ENCODE peak calls at places on chromosome 10, in seven cellular contexts. V is H1, T is IMR-90, S is A549, K is HepG2, O is K562, I is GM12878. L is an unnamed sample.

GRCh38 chr10:103563231-103564115 is 70.0 kb downstream of the NEURL1 start:
- DNase-seq in S (no peak), T (no peak), I (no peak), V (no peak), O (no peak), K (no peak), L (no peak)

GRCh38 chr10:15333909-15334649 is 37.0 kb downstream of the FAM171A1 start:
- DNase-seq in I (no peak), K (peak; percentile 96), V (no peak), S (peak; percentile 11), T (peak; percentile 89), O (no peak), L (peak; percentile 33)

GRCh38 chr10:110824152-110824441 is 47.6 kb upstream of the PDCD4 start:
- DNase-seq in O (no peak), V (no peak), S (no peak), T (no peak), K (no peak), I (no peak), L (no peak)

GRCh38 chr10:46239999-46240683 is 46.7 kb upstream of the ANTXRL start:
- DNase-seq in S (no peak), O (no peak), I (no peak), T (no peak), K (no peak), V (no peak), L (no peak)

GRCh38 chr10:129958118-129958685 is 5.9 kb downstream of the EBF3 start:
- DNase-seq in O (no peak), I (no peak), V (no peak), K (no peak), S (no peak), T (no peak), L (no peak)

GRCh38 chr10:89526396-89526795 is 9.0 kb downstream of the SLC16A12 start:
- DNase-seq in K (no peak), O (no peak), T (no peak), V (no peak), I (no peak), S (no peak), L (no peak)

GRCh38 chr10:79387974-79388850 is 40.9 kb downstream of the PPIF start:
- DNase-seq in O (peak; percentile 80), T (no peak), V (no peak), S (no peak), K (no peak), I (no peak), L (peak; percentile 27)

GRCh38 chr10:102599565-102600327 is 44.5 kb upstream of the TRIM8 start:
- DNase-seq in S (no peak), K (peak; percentile 86), O (peak; percentile 89), I (no peak), V (no peak), T (no peak), L (no peak)

GRCh38 chr10:120735773-120736371 is 115.3 kb upstream of the WDR11 start:
- DNase-seq in V (no peak), T (peak; percentile 12), O (peak; percentile 4), S (peak; percentile 21), I (peak; percentile 7), K (peak; percentile 5), L (peak; percentile 22)

GRCh38 chr10:103105462-103105861 is 87.6 kb downstream of the NT5C2 start:
- DNase-seq in S (no peak), K (no peak), V (no peak), T (no peak), I (no peak), O (no peak), L (no peak)

GRCh38 chr10:70117646-70118045 is 15.0 kb downstream of the AIFM2 start:
- DNase-seq in T (no peak), I (no peak), K (no peak), O (no peak), V (no peak), S (no peak), L (no peak)

GRCh38 chr10:11806706-11807105 is 16.4 kb upstream of the PROSER2 start:
- DNase-seq in T (no peak), V (no peak), K (no peak), S (no peak), I (no peak), O (no peak), L (no peak)

GRCh38 chr10:77555591-77556212 is 81.9 kb downstream of the KCNMA1 start:
- DNase-seq in K (no peak), T (peak; percentile 48), I (no peak), V (no peak), S (no peak), O (no peak), L (no peak)

GRCh38 chr10:103676058-103676785 is 179.2 kb downstream of the SH3PXD2A start:
- DNase-seq in T (peak; percentile 34), K (no peak), V (no peak), O (no peak), I (no peak), S (peak; percentile 58), L (no peak)

GRCh38 chr10:97701438-97702064 is 12.0 kb upstream of the MARVELD1 start:
- DNase-seq in O (peak; percentile 73), S (peak; percentile 74), I (no peak), T (peak; percentile 77), V (no peak), K (peak; percentile 70), L (peak; percentile 78)

GRCh38 chr10:45040921-45041320 is 40.2 kb downstream of the ZNF22 start:
- DNase-seq in S (no peak), O (no peak), T (peak; percentile 7), V (no peak), I (no peak), K (no peak), L (no peak)

GRCh38 chr10:26727005-26727404 is 29.5 kb downstream of the PDSS1 start:
- DNase-seq in V (no peak), O (no peak), K (no peak), I (no peak), T (no peak), S (no peak), L (no peak)

GRCh38 chr10:20004087-20004523 is 187.9 kb downstream of the PLXDC2 start:
- DNase-seq in O (no peak), I (peak; percentile 28), V (no peak), T (peak; percentile 45), S (no peak), K (no peak), L (peak; percentile 4)

GRCh38 chr10:78231930-78232329 is 198.3 kb downstream of the RPS24 start:
- DNase-seq in O (peak; percentile 8), V (no peak), T (no peak), K (peak; percentile 13), I (no peak), S (no peak), L (no peak)

GRCh38 chr10:111837985-111838384 is 345.6 kb downstream of the GPAM start:
- DNase-seq in V (no peak), T (no peak), O (no peak), I (no peak), K (no peak), S (no peak), L (no peak)

GRCh38 chr10:42753126-42753506 is 29.5 kb upstream of the BMS1 start:
- DNase-seq in K (no peak), S (peak; percentile 75), O (peak; percentile 82), I (no peak), T (peak; percentile 55), V (peak; percentile 47), L (peak; percentile 80)
- TF ChIP-seq RFX5 in K (no peak), S (no peak), O (no peak), I (no peak), T (no peak), V (no peak), L (no peak)

GRCh38 chr10:80457554-80458262 is 3.6 kb downstream of the TSPAN14 start:
- DNase-seq in I (no peak), O (peak; percentile 51), S (no peak), K (peak; percentile 33), T (no peak), V (no peak), L (no peak)
- TF ChIP-seq RFX5 in I (no peak), O (no peak), S (no peak), K (no peak), T (no peak), V (no peak), L (no peak)

DNA sequence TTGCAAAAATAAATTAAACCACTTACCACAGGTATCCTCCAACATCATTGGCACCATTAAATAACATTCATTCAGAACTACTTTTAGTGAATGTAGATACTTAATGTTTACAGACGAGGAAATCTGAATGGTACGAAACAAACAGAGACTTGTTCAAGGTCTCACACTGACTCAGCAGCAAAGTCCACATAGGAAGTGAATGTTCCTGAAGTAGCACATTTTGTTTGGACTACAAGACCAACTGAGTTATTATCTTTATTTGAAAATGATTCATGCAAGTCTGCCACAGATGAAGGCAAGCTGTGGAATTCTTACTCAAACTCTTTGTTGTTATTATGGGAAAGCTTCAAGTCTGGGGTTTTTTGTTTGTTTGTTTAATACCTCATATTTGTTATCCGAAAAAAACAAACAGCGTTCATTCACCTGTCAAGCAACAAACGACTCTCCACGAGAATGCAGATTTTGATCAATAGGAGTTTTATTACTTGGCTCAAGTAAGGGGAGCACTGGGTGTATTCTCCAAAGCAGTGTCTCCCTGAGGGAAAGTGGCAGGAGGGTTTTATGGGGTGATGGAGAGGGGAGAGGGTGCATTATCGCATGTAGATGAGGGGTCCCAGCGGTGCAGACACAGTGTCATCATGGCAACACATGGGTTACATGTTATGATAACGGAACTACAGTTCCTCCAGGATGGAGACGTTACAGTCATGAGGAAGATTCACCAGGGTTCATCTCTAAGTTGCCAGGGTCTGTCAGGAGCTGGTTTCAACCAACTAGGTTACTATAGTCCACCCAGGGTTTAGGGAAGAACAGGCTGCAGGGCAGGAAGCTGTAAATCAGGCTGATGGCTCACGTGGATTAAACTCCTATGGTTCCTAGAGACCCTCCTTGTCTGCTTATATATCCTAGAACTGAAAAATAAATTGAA is 147.7 kb upstream of the AKR1E2 start:
- DNase-seq in T (peak; percentile 91), V (no peak), O (no peak), I (no peak), K (peak; percentile 54), S (peak; percentile 93), L (no peak)
- TF ChIP-seq RFX5 in T (no peak), V (no peak), O (no peak), I (no peak), K (no peak), S (no peak), L (no peak)

DNA sequence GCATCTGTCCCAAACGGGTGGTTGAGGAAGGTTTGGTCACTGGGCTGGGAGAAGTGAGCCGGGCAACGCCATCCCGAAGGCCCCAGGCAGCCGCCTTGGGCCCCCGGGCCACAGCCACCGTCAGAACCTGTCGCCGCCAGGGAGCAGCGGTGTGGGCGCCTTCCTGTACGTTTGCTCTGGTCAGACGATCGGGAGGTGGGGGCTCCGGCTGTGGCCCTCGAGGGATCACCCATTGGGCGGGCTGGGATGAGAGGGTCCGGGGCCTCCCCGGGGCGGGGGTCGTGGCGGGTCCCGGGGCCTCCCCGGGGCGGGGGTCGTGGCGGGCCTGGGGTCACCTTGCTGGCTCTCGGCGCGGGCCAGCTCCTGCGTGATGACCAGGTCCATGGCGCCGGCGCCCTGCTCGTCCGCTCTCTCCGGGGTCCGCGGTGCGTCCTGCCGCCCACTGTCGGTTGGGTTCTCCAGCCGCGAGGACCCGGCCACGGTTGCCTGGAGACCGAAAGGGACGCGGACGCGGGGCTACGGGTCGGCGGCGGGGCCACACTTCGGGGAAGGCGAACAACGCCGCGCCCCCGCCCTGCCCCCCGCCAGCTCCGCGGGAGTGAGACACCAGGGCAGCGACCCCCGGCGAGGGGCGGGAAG is at the start of gene CFAP46:
- DNase-seq in I (no peak), O (no peak), V (no peak), K (no peak), T (peak; percentile 44), S (peak; percentile 73), L (peak; percentile 97)
- TF ChIP-seq RFX5 in I (no peak), O (no peak), V (no peak), K (no peak), T (no peak), S (no peak), L (no peak)